ENCODE peak calls at places on chromosomes 2 and 18, in ten cellular contexts. M, J, V, Z, G, F, P, T, U and Q are unnamed samples.

GRCh38 chr2:224354631-224355211 is 47.2 kb downstream of the FAM124B start:
- DNase-seq in M (no peak), J (no peak), V (no peak), Z (no peak), G (no peak), F (no peak), P (no peak), T (no peak), U (peak), Q (no peak)

GRCh38 chr2:202267495-202267894 is 1.9 kb downstream of the NOP58 start:
- DNase-seq in M (no peak), J (no peak), V (no peak), Z (no peak), G (no peak), F (no peak), P (no peak), T (no peak), U (no peak), Q (no peak)

GRCh38 chr2:179273461-179273962 is 8.9 kb upstream of the SESTD1 start:
- DNase-seq in M (no peak), J (peak), V (no peak), Z (no peak), G (no peak), F (no peak), P (no peak), T (no peak), U (no peak), Q (no peak)

GRCh38 chr2:240431663-240432424 is 3.6 kb upstream of the GPC1 start:
- DNase-seq in M (no peak), J (peak), V (peak), Z (peak), G (peak), F (no peak), P (peak), T (peak), U (no peak), Q (peak)

GRCh38 chr2:232276739-232277313 is 101.7 kb upstream of the ALPP start:
- DNase-seq in M (no peak), J (no peak), V (no peak), Z (no peak), G (no peak), F (no peak), P (peak), T (no peak), U (no peak), Q (peak)

GRCh38 chr2:44524347-44524926 is 162.7 kb downstream of the CAMKMT start:
- DNase-seq in M (no peak), J (no peak), V (no peak), Z (no peak), G (no peak), F (no peak), P (no peak), T (no peak), U (no peak), Q (no peak)

GRCh38 chr2:49616800-49617199 is 462.5 kb upstream of the FSHR start:
- DNase-seq in M (no peak), J (no peak), V (no peak), Z (no peak), G (no peak), F (no peak), P (peak), T (no peak), U (no peak), Q (no peak)

GRCh38 chr2:134218928-134219707 is 34.8 kb upstream of the MGAT5 start:
- DNase-seq in M (no peak), J (no peak), V (peak), Z (no peak), G (peak), F (peak), P (no peak), T (no peak), U (no peak), Q (peak)

GRCh38 chr2:54572262-54572635 is 116.1 kb downstream of the SPTBN1 start:
- DNase-seq in M (no peak), J (no peak), V (no peak), Z (no peak), G (no peak), F (no peak), P (no peak), T (no peak), U (no peak), Q (no peak)

GRCh38 chr2:224890407-224890806 is 151.9 kb downstream of the DOCK10 start:
- DNase-seq in M (no peak), J (no peak), V (no peak), Z (no peak), G (no peak), F (no peak), P (no peak), T (no peak), U (no peak), Q (no peak)

GRCh38 chr18:61587865-61588264 is 254.6 kb downstream of the CDH20 start:
- DNase-seq in M (no peak), J (no peak), V (no peak), Z (no peak), G (no peak), F (no peak), P (no peak), T (no peak), U (no peak), Q (no peak)

GRCh38 chr2:46715541-46715940 is 200.1 kb downstream of the MCFD2 start:
- DNase-seq in M (no peak), J (no peak), V (no peak), Z (no peak), G (no peak), F (no peak), P (no peak), T (no peak), U (no peak), Q (no peak)

GRCh38 chr2:88146590-88146989 is 18.7 kb upstream of the FABP1 start:
- DNase-seq in M (no peak), J (no peak), V (no peak), Z (no peak), G (no peak), F (no peak), P (no peak), T (no peak), U (no peak), Q (no peak)

GRCh38 chr18:79585395-79586370 is 93.9 kb upstream of the CTDP1 start:
- DNase-seq in M (peak), J (no peak), V (peak), Z (no peak), G (peak), F (no peak), P (peak), T (no peak), U (no peak), Q (peak)

GRCh38 chr2:54666741-54667639 is 56.5 kb upstream of the EML6 start:
- DNase-seq in M (peak), J (no peak), V (no peak), Z (peak), G (no peak), F (no peak), P (no peak), T (peak), U (peak), Q (no peak)

GRCh38 chr2:120189189-120189588 is 34.0 kb downstream of the TMEM185B start:
- DNase-seq in M (no peak), J (no peak), V (no peak), Z (no peak), G (no peak), F (no peak), P (no peak), T (no peak), U (no peak), Q (no peak)

GRCh38 chr2:83055338-83056010 is 1403.6 kb downstream of the SUCLG1 start:
- DNase-seq in M (no peak), J (no peak), V (no peak), Z (no peak), G (no peak), F (no peak), P (no peak), T (no peak), U (no peak), Q (no peak)

GRCh38 chr2:164065038-164065437 is 329.2 kb upstream of the FIGN start:
- DNase-seq in M (no peak), J (no peak), V (no peak), Z (no peak), G (no peak), F (no peak), P (no peak), T (no peak), U (no peak), Q (no peak)

GRCh38 chr2:48233005-48233404 is 296.9 kb upstream of the STON1 start:
- DNase-seq in M (no peak), J (no peak), V (no peak), Z (no peak), G (no peak), F (no peak), P (no peak), T (no peak), U (no peak), Q (no peak)

GRCh38 chr18:70411886-70412443 is 123.1 kb downstream of the SOCS6 start:
- DNase-seq in M (no peak), J (no peak), V (no peak), Z (no peak), G (no peak), F (no peak), P (no peak), T (no peak), U (no peak), Q (no peak)

GRCh38 chr2:197219636-197220035 is 90.9 kb downstream of the ANKRD44 start:
- DNase-seq in M (no peak), J (no peak), V (no peak), Z (no peak), G (no peak), F (no peak), P (no peak), T (no peak), U (no peak), Q (no peak)

GRCh38 chr18:79275992-79276391 is 119.7 kb upstream of the NFATC1 start:
- DNase-seq in M (no peak), J (no peak), V (no peak), Z (no peak), G (no peak), F (no peak), P (no peak), T (no peak), U (no peak), Q (no peak)

GRCh38 chr2:230586328-230586982 is 126.2 kb upstream of the CAB39 start:
- DNase-seq in M (no peak), J (no peak), V (no peak), Z (no peak), G (no peak), F (no peak), P (no peak), T (no peak), U (no peak), Q (no peak)

GRCh38 chr2:236172866-236173733 is 4.9 kb upstream of the GBX2 start:
- DNase-seq in M (no peak), J (no peak), V (no peak), Z (no peak), G (no peak), F (no peak), P (no peak), T (no peak), U (no peak), Q (peak)

GRCh38 chr2:236170678-236171212 is 2.6 kb upstream of the GBX2 start:
- DNase-seq in M (no peak), J (no peak), V (no peak), Z (no peak), G (no peak), F (no peak), P (no peak), T (no peak), U (no peak), Q (no peak)

GRCh38 chr2:236169741-236170654 is 1.8 kb upstream of the GBX2 start:
- DNase-seq in M (no peak), J (no peak), V (no peak), Z (no peak), G (no peak), F (no peak), P (no peak), T (no peak), U (no peak), Q (peak)

GRCh38 chr2:236172238-236172865 is 4.2 kb upstream of the GBX2 start:
- DNase-seq in M (no peak), J (no peak), V (no peak), Z (no peak), G (no peak), F (no peak), P (no peak), T (no peak), U (no peak), Q (peak)

GRCh38 chr2:236171213-236172201 is 3.3 kb upstream of the GBX2 start:
- DNase-seq in M (no peak), J (no peak), V (no peak), Z (no peak), G (no peak), F (no peak), P (no peak), T (no peak), U (no peak), Q (peak)
- H3K27ac ChIP-seq in M (no peak), J (no peak), V (no peak), Z (no peak), G (no peak), F (no peak), P (no peak), T (no peak), U (no peak), Q (peak)

GRCh38 chr2:136024616-136025015 is 39.2 kb upstream of the DARS1 start:
- DNase-seq in M (no peak), J (no peak), V (no peak), Z (no peak), G (no peak), F (no peak), P (no peak), T (no peak), U (no peak), Q (no peak)
- H3K4me3 ChIP-seq in M (no peak), J (no peak), V (no peak), Z (no peak), G (no peak), F (no peak), P (no peak), T (no peak), U (no peak), Q (no peak)

DNA sequence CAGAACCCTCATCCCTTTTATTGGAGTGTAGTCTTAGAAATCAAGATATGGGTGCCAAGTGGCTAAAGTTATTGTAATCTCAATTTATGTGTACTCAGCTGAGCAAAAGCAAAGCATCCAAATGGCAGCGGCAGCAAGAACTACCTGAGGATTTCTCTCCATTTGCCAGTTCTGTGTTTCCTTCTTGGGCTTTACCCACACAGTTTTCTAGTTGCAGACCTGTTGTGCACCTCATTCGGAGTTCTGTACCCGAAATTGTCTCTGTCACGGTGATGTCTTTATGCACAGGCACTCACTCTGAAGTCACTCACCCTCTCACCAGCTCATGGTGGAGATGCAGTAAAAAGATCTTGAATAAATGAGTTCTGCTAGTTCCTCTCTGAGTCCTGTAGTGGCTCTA is 43.6 kb downstream of the INPP4A start:
- DNase-seq in M (no peak), J (no peak), V (no peak), Z (no peak), G (no peak), F (no peak), P (no peak), T (no peak), U (no peak), Q (no peak)
- TF ChIP-seq CTCF in M (no peak), J (no peak), V (no peak), Z (no peak), G (no peak), F (peak), P (no peak), T (no peak), U (no peak), Q (no peak)

DNA sequence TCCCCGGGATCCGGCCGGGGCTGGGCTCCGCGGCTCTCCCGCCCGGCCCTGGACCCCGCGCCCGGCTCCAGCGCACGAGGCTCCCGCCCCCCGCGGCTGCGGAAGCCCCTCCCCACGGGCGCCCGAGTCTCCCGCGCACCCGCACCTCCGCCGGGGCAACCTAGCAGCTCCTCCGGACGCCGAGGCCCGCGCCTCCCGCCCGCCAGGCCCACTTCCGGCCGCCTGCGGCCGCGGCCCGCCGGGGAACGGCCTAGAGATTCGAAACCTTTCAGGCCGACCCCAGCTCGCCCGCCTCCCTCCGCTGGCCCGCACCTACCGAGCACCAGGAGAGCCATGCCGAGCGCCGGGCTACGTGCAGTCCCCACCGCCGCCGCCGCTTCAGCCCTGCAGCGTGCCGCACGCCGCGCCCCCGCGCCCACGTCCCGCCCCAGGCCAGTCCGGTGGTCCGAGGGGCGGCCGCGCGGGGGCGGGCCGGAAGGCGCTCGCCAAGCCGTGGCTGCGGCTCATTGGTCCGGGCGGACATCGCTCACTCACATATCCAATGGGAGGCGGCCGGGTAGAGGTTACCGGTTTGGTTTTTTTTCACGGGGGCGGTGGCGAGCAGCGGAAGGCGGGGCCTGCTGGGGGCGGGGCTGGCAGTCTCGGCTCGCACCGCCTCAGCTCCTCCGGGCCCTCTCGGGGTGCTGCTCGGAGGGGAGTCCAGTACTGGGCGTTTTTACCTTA is at the start of gene PDIA6:
- DNase-seq in M (peak), J (peak), V (peak), Z (peak), G (peak), F (peak), P (peak), T (peak), U (peak), Q (peak)
- H3K27ac ChIP-seq in M (peak), J (peak), V (peak), Z (peak), G (peak), F (peak), P (peak), T (peak), U (peak), Q (peak)

DNA sequence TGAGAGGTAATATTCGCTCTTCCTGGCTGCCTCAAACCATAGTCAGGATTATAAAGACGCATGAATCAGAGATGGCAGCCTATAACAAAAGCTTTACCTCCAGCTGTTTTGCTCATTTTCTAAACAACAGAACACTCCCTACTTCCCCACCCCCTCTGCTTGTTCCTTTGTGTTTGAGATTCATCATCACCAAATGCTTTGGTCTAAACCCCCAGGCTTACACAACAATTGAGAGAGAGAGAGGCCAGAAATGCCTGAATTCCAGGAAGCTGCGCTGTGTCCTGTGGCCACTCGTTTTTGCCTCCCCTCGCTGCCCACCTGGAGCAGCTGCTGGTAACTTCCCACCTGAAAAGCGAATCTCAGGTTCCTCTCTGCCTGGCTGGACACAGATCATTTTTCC is 78.9 kb upstream of the CAPN13 start:
- DNase-seq in M (no peak), J (no peak), V (no peak), Z (no peak), G (no peak), F (no peak), P (no peak), T (no peak), U (no peak), Q (peak)
- H3K4me3 ChIP-seq in M (no peak), J (no peak), V (no peak), Z (no peak), G (no peak), F (no peak), P (no peak), T (no peak), U (no peak), Q (no peak)